ENCODE peak calls at places on chromosomes 13 and 19, in four cellular contexts. K is NCI-H446; S is activated CD8-positive, alpha-beta memory T cell treated with anti-CD3 and anti-CD28 coated beads, Interleukin-2, amount 50 U/mL, for 48 hours; Z is vagina. B is an unnamed sample.

GRCh38 chr19:54439174-54439851 is 9.7 kb upstream of the LENG8 start:
- DNase-seq in K (no peak), S (no peak), Z (no peak), B (peak; percentile 15)

GRCh38 chr13:44921931-44922758 is 67.1 kb downstream of the NUFIP1 start:
- DNase-seq in K (peak; percentile 17), S (no peak), Z (no peak), B (peak; percentile 4)

GRCh38 chr13:56020425-56020824 is 1120.3 kb upstream of the PRR20A start:
- DNase-seq in K (no peak), S (no peak), Z (no peak), B (no peak)

GRCh38 chr13:63336549-63336948 is 1920.9 kb upstream of the PCDH20 start:
- DNase-seq in K (no peak), S (no peak), Z (no peak), B (no peak)

GRCh38 chr13:46383383-46383782 is 3.7 kb downstream of the RUBCNL start:
- DNase-seq in K (no peak), S (no peak), Z (no peak), B (no peak)

GRCh38 chr19:18611327-18612050 is 1.2 kb upstream of the TMEM59L start:
- DNase-seq in K (no peak), S (no peak), Z (no peak), B (no peak)

GRCh38 chr13:91882918-91883317 is 484.5 kb downstream of the GPC5 start:
- DNase-seq in K (no peak), S (no peak), Z (no peak), B (no peak)

GRCh38 chr19:7505682-7506384 is 10.1 kb upstream of the ZNF358 start:
- DNase-seq in K (no peak), S (peak; percentile 75), Z (no peak), B (no peak)